ENCODE peak calls at places on chromosomes 3 and 15, in five cellular contexts. O, S, F, V and L are unnamed samples.
A peak's percentile ranks its signal among the peaks of the same experiment; 100 is the strongest.

GRCh38 chr3:144018776-144019175 is 47.2 kb downstream of the DIPK2A start:
- DNase-seq in O (no peak), S (no peak), F (no peak), V (no peak), L (peak; percentile 20)

GRCh38 chr3:138941259-138941885 is 5.6 kb downstream of the FOXL2 start:
- DNase-seq in O (peak; percentile 79), S (no peak), F (no peak), V (no peak), L (no peak)

GRCh38 chr15:87850916-87851315 is 405.6 kb downstream of the NTRK3 start:
- DNase-seq in O (no peak), S (no peak), F (no peak), V (no peak), L (no peak)

GRCh38 chr3:136750209-136750921 is 1.8 kb downstream of the STAG1 start:
- DNase-seq in O (no peak), S (peak; percentile 7), F (no peak), V (no peak), L (no peak)

GRCh38 chr3:141979050-141979671 is 102.7 kb downstream of the ATP1B3 start:
- DNase-seq in O (no peak), S (no peak), F (no peak), V (no peak), L (no peak)

GRCh38 chr3:194023501-194024280 is 112.3 kb upstream of the HES1 start:
- DNase-seq in O (no peak), S (no peak), F (no peak), V (no peak), L (no peak)

GRCh38 chr3:11434017-11434526 is 161.9 kb downstream of the ATG7 start:
- DNase-seq in O (no peak), S (no peak), F (no peak), V (no peak), L (no peak)

GRCh38 chr15:92797168-92798052 is 102.7 kb upstream of the CHD2 start:
- DNase-seq in O (no peak), S (peak; percentile 55), F (no peak), V (no peak), L (no peak)

GRCh38 chr15:80780416-80781221 is 1.4 kb downstream of the CEMIP start:
- DNase-seq in O (peak; percentile 79), S (no peak), F (no peak), V (no peak), L (no peak)

GRCh38 chr3:98519351-98519750 is 3.4 kb downstream of the CLDND1 start:
- DNase-seq in O (no peak), S (no peak), F (no peak), V (no peak), L (no peak)

GRCh38 chr3:16338124-16338523 is 73.1 kb downstream of the OXNAD1 start:
- DNase-seq in O (peak; percentile 46), S (no peak), F (peak; percentile 27), V (no peak), L (no peak)

GRCh38 chr3:122294365-122294764 is 30.7 kb upstream of the CSTA start:
- DNase-seq in O (no peak), S (no peak), F (no peak), V (no peak), L (no peak)

GRCh38 chr3:109154989-109155388 is 18.5 kb downstream of the C3orf85 start:
- DNase-seq in O (no peak), S (no peak), F (no peak), V (no peak), L (no peak)

GRCh38 chr3:97914390-97914789 is 57.8 kb downstream of the RIOX2 start:
- DNase-seq in O (no peak), S (no peak), F (no peak), V (no peak), L (no peak)

GRCh38 chr3:141726483-141726882 is 11.6 kb upstream of the RNF7 start:
- DNase-seq in O (no peak), S (no peak), F (no peak), V (no peak), L (no peak)

GRCh38 chr3:126858887-126859286 is 124.0 kb upstream of the PLXNA1 start:
- DNase-seq in O (no peak), S (no peak), F (no peak), V (no peak), L (peak; percentile 63)

GRCh38 chr3:128619146-128619890 is 31.3 kb downstream of the RPN1 start:
- DNase-seq in O (no peak), S (no peak), F (no peak), V (no peak), L (no peak)

GRCh38 chr15:68378595-68378994 is 53.4 kb downstream of the ITGA11 start:
- DNase-seq in O (no peak), S (no peak), F (no peak), V (no peak), L (no peak)

GRCh38 chr3:52311567-52312119 is 4.5 kb upstream of the DNAH1 start:
- DNase-seq in O (no peak), S (no peak), F (no peak), V (no peak), L (no peak)

GRCh38 chr3:52873433-52874159 is 23.8 kb downstream of the STIMATE start:
- DNase-seq in O (no peak), S (no peak), F (no peak), V (no peak), L (no peak)

GRCh38 chr15:81185896-81186295 is 10.8 kb upstream of the IL16 start:
- DNase-seq in O (no peak), S (no peak), F (no peak), V (no peak), L (no peak)

GRCh38 chr3:184656991-184657669 is 54.7 kb downstream of the MAGEF1 start:
- DNase-seq in O (no peak), S (peak; percentile 36), F (no peak), V (no peak), L (no peak)

GRCh38 chr15:44148580-44148979 is 46.5 kb downstream of the FRMD5 start:
- DNase-seq in O (no peak), S (no peak), F (no peak), V (no peak), L (no peak)

GRCh38 chr3:65537109-65537508 is 501.6 kb downstream of the MAGI1 start:
- DNase-seq in O (no peak), S (no peak), F (no peak), V (no peak), L (no peak)

GRCh38 chr3:185744997-185745843 is 79.6 kb downstream of the IGF2BP2 start:
- DNase-seq in O (no peak), S (peak; percentile 28), F (no peak), V (no peak), L (peak; percentile 92)

GRCh38 chr3:176739169-176739568 is 458.1 kb downstream of the TBL1XR1 start:
- DNase-seq in O (no peak), S (no peak), F (no peak), V (no peak), L (no peak)

GRCh38 chr3:11568503-11569155 is 75.1 kb downstream of the VGLL4 start:
- DNase-seq in O (no peak), S (no peak), F (no peak), V (no peak), L (no peak)

GRCh38 chr15:87752250-87752951 is 504.1 kb downstream of the NTRK3 start:
- DNase-seq in O (no peak), S (no peak), F (no peak), V (no peak), L (peak; percentile 85)

GRCh38 chr3:97793415-97794019 is 28.3 kb upstream of the CRYBG3 start:
- DNase-seq in O (no peak), S (peak; percentile 6), F (no peak), V (peak; percentile 8), L (peak; percentile 15)

GRCh38 chr3:10356461-10356897 is 35.6 kb upstream of the SEC13 start:
- DNase-seq in O (no peak), S (no peak), F (no peak), V (no peak), L (no peak)